ENCODE peak calls at places on chromosomes 2 and 18, in ten cellular contexts. N is iPS DF 6.9; F is astrocyte of the spinal cord; J is K562; B is effector CD4-positive, alpha-beta T cell; O is NCI-H446 treated with DMSO at 0.1 percent for 48 hours; D is CD8-positive, alpha-beta T cell; E is NCI-H524; R is Jurkat, Clone E6-1; W is foreskin fibroblast. I is an unnamed sample.

GRCh38 chr2:222518570-222519381 is 94.4 kb downstream of the SGPP2 start:
- DNase-seq in N (no peak), F (peak), J (no peak), B (no peak), O (no peak), D (no peak), E (no peak), R (no peak), W (no peak), I (no peak)

GRCh38 chr2:179235463-179236108 is 29.0 kb downstream of the SESTD1 start:
- DNase-seq in N (no peak), F (peak), J (no peak), B (no peak), O (no peak), D (no peak), E (no peak), R (no peak), W (peak), I (no peak)

GRCh38 chr2:184004945-184005672 is 593.2 kb upstream of the ZNF804A start:
- DNase-seq in N (no peak), F (no peak), J (no peak), B (no peak), O (peak), D (no peak), E (peak), R (no peak), W (no peak), I (no peak)

GRCh38 chr18:50192903-50193795 is 1.8 kb downstream of the MYO5B start:
- DNase-seq in N (no peak), F (no peak), J (no peak), B (no peak), O (no peak), D (no peak), E (no peak), R (no peak), W (no peak), I (no peak)

GRCh38 chr2:86468162-86469033 is 27.2 kb downstream of the KDM3A start:
- DNase-seq in N (no peak), F (no peak), J (no peak), B (no peak), O (no peak), D (no peak), E (no peak), R (peak), W (no peak), I (no peak)

GRCh38 chr18:8771930-8772329 is 66.6 kb downstream of the MTCL1 start:
- DNase-seq in N (no peak), F (no peak), J (peak), B (no peak), O (peak), D (no peak), E (peak), R (no peak), W (no peak), I (peak)

GRCh38 chr2:70984576-70985282 is 6.3 kb downstream of the ANKRD53 start:
- DNase-seq in N (no peak), F (peak), J (peak), B (peak), O (no peak), D (peak), E (no peak), R (no peak), W (peak), I (peak)

GRCh38 chr2:84201158-84201557 is 257.9 kb downstream of the SUCLG1 start:
- DNase-seq in N (no peak), F (no peak), J (no peak), B (no peak), O (no peak), D (no peak), E (no peak), R (peak), W (no peak), I (no peak)

GRCh38 chr2:184877909-184878308 is 279.6 kb downstream of the ZNF804A start:
- DNase-seq in N (no peak), F (no peak), J (no peak), B (no peak), O (no peak), D (no peak), E (no peak), R (no peak), W (no peak), I (no peak)

GRCh38 chr18:43465483-43465882 is 188.2 kb upstream of the SYT4 start:
- DNase-seq in N (no peak), F (no peak), J (no peak), B (no peak), O (no peak), D (no peak), E (no peak), R (no peak), W (no peak), I (no peak)

GRCh38 chr2:57882895-57883515 is 163.6 kb upstream of the VRK2 start:
- DNase-seq in N (no peak), F (peak), J (no peak), B (no peak), O (peak), D (no peak), E (no peak), R (no peak), W (no peak), I (peak)

GRCh38 chr18:28176933-28177827 is at the start of gene CDH2:
- DNase-seq in N (no peak), F (peak), J (no peak), B (no peak), O (peak), D (no peak), E (peak), R (peak), W (peak), I (peak)

GRCh38 chr2:120959426-120959825 is 223.8 kb downstream of the GLI2 start:
- DNase-seq in N (no peak), F (peak), J (no peak), B (no peak), O (no peak), D (no peak), E (no peak), R (no peak), W (no peak), I (no peak)

GRCh38 chr2:121234791-121235190 is 50.2 kb downstream of the TFCP2L1 start:
- DNase-seq in N (no peak), F (no peak), J (no peak), B (no peak), O (no peak), D (no peak), E (no peak), R (no peak), W (no peak), I (no peak)

GRCh38 chr2:1586251-1586945 is 157.9 kb downstream of the PXDN start:
- DNase-seq in N (no peak), F (no peak), J (no peak), B (no peak), O (no peak), D (no peak), E (no peak), R (no peak), W (no peak), I (no peak)

GRCh38 chr2:234164499-234165409 is 114.3 kb downstream of the SPP2 start:
- DNase-seq in N (no peak), F (no peak), J (no peak), B (peak), O (no peak), D (peak), E (no peak), R (peak), W (no peak), I (no peak)

GRCh38 chr2:67564076-67564475 is 166.9 kb downstream of the ETAA1 start:
- DNase-seq in N (no peak), F (no peak), J (no peak), B (no peak), O (no peak), D (no peak), E (no peak), R (no peak), W (no peak), I (no peak)

GRCh38 chr2:119929537-119929936 is 83.3 kb upstream of the EPB41L5 start:
- DNase-seq in N (no peak), F (no peak), J (no peak), B (no peak), O (no peak), D (peak), E (no peak), R (peak), W (no peak), I (no peak)

I was measured in SK-MEL-5.